ENCODE peak calls at places on chromosomes 16 and 17, in ten cellular contexts. N is NK-92 treated with Interleukin-12 subunit alpha and Interleukin-12 subunit beta, amount 100 ng/mL, for 24 hours; G is kidney; T is heart left ventricle; D is posterior vena cava; B is A172; X is ovary; V is heart right ventricle; K is COLO829; J is GOT3. C is an unnamed sample.

GRCh38 chr16:80277182-80277581 is 263.6 kb upstream of the DYNLRB2 start:
- DNase-seq in N (no peak), G (no peak), T (no peak), D (no peak), B (no peak), X (no peak), V (no peak), K (no peak), J (no peak), C (no peak)

GRCh38 chr17:81128774-81129173 is 36.5 kb upstream of the PVALEF start:
- DNase-seq in N (no peak), G (no peak), T (no peak), D (no peak), B (no peak), X (no peak), V (no peak), K (peak), J (no peak), C (no peak)

GRCh38 chr17:47239663-47240374 is 13.8 kb upstream of the ITGB3 start:
- DNase-seq in N (peak), G (peak), T (peak), D (peak), B (peak), X (no peak), V (peak), K (peak), J (peak), C (peak)

GRCh38 chr16:56614549-56614991 is 6.2 kb downstream of the MT2A start:
- DNase-seq in N (no peak), G (no peak), T (no peak), D (no peak), B (peak), X (no peak), V (no peak), K (no peak), J (no peak), C (no peak)

GRCh38 chr16:57091200-57091989 is 988 bp upstream of the CPNE2 start:
- DNase-seq in N (no peak), G (peak), T (no peak), D (no peak), B (peak), X (peak), V (peak), K (peak), J (no peak), C (no peak)

GRCh38 chr16:66619036-66619435 is 14.5 kb downstream of the CMTM3 start:
- DNase-seq in N (no peak), G (no peak), T (no peak), D (no peak), B (no peak), X (no peak), V (no peak), K (no peak), J (no peak), C (no peak)

GRCh38 chr16:52471650-52472370 is 75.1 kb downstream of the TOX3 start:
- DNase-seq in N (no peak), G (no peak), T (no peak), D (no peak), B (no peak), X (no peak), V (no peak), K (peak), J (no peak), C (no peak)

GRCh38 chr17:61393904-61394629 is 5.6 kb upstream of the TBX2 start:
- DNase-seq in N (no peak), G (peak), T (no peak), D (no peak), B (no peak), X (no peak), V (no peak), K (peak), J (no peak), C (no peak)